ENCODE peak calls at places on chromosomes 11 and 22, in seven cellular contexts. One of them, this sample, is unnamed. For H3K4me1, the result is how much of the 10 kb centered on the place peaks cover.

GRCh38 chr22:43446037-43446803 is 34.4 kb downstream of the MPPED1 start:
- DNase-seq in pancreas: no peak
- DNase-seq in colonic mucosa: no peak
- DNase-seq in transverse colon: no peak
- DNase-seq in stomach: no peak
- DNase-seq in suprapubic skin: no peak
- DNase-seq in SK-N-SH: no peak
- DNase-seq in this sample: no peak

GRCh38 chr11:69122642-69123431 is 32.9 kb upstream of the SMIM38 start:
- DNase-seq in pancreas: peak
- DNase-seq in colonic mucosa: peak
- DNase-seq in transverse colon: peak
- DNase-seq in stomach: peak
- DNase-seq in suprapubic skin: peak
- DNase-seq in SK-N-SH: peak
- DNase-seq in this sample: no peak

GRCh38 chr11:9815486-9816136 is 151.7 kb downstream of the SWAP70 start:
- DNase-seq in pancreas: no peak
- DNase-seq in colonic mucosa: no peak
- DNase-seq in transverse colon: no peak
- DNase-seq in stomach: no peak
- DNase-seq in suprapubic skin: no peak
- DNase-seq in SK-N-SH: no peak
- DNase-seq in this sample: no peak

GRCh38 chr11:17976651-17977050 is 36.2 kb downstream of the SERGEF start:
- DNase-seq in pancreas: no peak
- DNase-seq in colonic mucosa: no peak
- DNase-seq in transverse colon: no peak
- DNase-seq in stomach: no peak
- DNase-seq in suprapubic skin: no peak
- DNase-seq in SK-N-SH: no peak
- DNase-seq in this sample: no peak

GRCh38 chr11:67272327-67273259 is 6.3 kb downstream of the GRK2 start:
- DNase-seq in pancreas: peak
- DNase-seq in colonic mucosa: no peak
- DNase-seq in transverse colon: peak
- DNase-seq in stomach: no peak
- DNase-seq in suprapubic skin: peak
- DNase-seq in SK-N-SH: no peak
- DNase-seq in this sample: peak

GRCh38 chr11:85953491-85954143 is 98.4 kb downstream of the CCDC83 start:
- DNase-seq in pancreas: no peak
- DNase-seq in colonic mucosa: no peak
- DNase-seq in transverse colon: no peak
- DNase-seq in stomach: no peak
- DNase-seq in suprapubic skin: no peak
- DNase-seq in SK-N-SH: no peak
- DNase-seq in this sample: no peak

GRCh38 chr11:114524122-114524521 is 35.6 kb downstream of the NXPE1 start:
- DNase-seq in pancreas: no peak
- DNase-seq in colonic mucosa: no peak
- DNase-seq in transverse colon: no peak
- DNase-seq in stomach: no peak
- DNase-seq in suprapubic skin: no peak
- DNase-seq in SK-N-SH: no peak
- DNase-seq in this sample: no peak

GRCh38 chr11:86408845-86409244 is 34.2 kb downstream of the CCDC81 start:
- DNase-seq in pancreas: no peak
- DNase-seq in colonic mucosa: no peak
- DNase-seq in transverse colon: no peak
- DNase-seq in stomach: no peak
- DNase-seq in suprapubic skin: no peak
- DNase-seq in SK-N-SH: no peak
- DNase-seq in this sample: no peak

GRCh38 chr22:45629469-45630089 is 42.1 kb upstream of the ATXN10 start:
- DNase-seq in pancreas: peak
- DNase-seq in colonic mucosa: no peak
- DNase-seq in transverse colon: no peak
- DNase-seq in stomach: no peak
- DNase-seq in suprapubic skin: no peak
- DNase-seq in SK-N-SH: peak
- DNase-seq in this sample: no peak

GRCh38 chr11:36948445-36949171 is 350.6 kb upstream of the RAG2 start:
- DNase-seq in pancreas: no peak
- DNase-seq in colonic mucosa: no peak
- DNase-seq in transverse colon: no peak
- DNase-seq in stomach: no peak
- DNase-seq in suprapubic skin: no peak
- DNase-seq in SK-N-SH: peak
- DNase-seq in this sample: no peak

GRCh38 chr22:28956506-28956905 is 73.1 kb downstream of the ZNRF3 start:
- DNase-seq in pancreas: no peak
- DNase-seq in colonic mucosa: no peak
- DNase-seq in transverse colon: no peak
- DNase-seq in stomach: no peak
- DNase-seq in suprapubic skin: no peak
- DNase-seq in SK-N-SH: no peak
- DNase-seq in this sample: no peak

GRCh38 chr11:120564573-120565301 is 53.2 kb downstream of the GRIK4 start:
- DNase-seq in pancreas: peak
- DNase-seq in colonic mucosa: no peak
- DNase-seq in transverse colon: no peak
- DNase-seq in stomach: no peak
- DNase-seq in suprapubic skin: no peak
- DNase-seq in SK-N-SH: peak
- DNase-seq in this sample: peak

GRCh38 chr22:47848384-47848920 is 1086.0 kb downstream of the TBC1D22A start:
- DNase-seq in pancreas: no peak
- DNase-seq in colonic mucosa: no peak
- DNase-seq in transverse colon: no peak
- DNase-seq in stomach: no peak
- DNase-seq in suprapubic skin: no peak
- DNase-seq in SK-N-SH: no peak
- DNase-seq in this sample: no peak

GRCh38 chr11:65742353-65742752 is 21.8 kb upstream of the RNASEH2C start:
- DNase-seq in pancreas: no peak
- DNase-seq in colonic mucosa: no peak
- DNase-seq in transverse colon: no peak
- DNase-seq in stomach: no peak
- DNase-seq in suprapubic skin: no peak
- DNase-seq in SK-N-SH: no peak
- DNase-seq in this sample: no peak

GRCh38 chr11:65927904-65928397 is 8.7 kb downstream of the DRAP1 start:
- DNase-seq in pancreas: no peak
- DNase-seq in colonic mucosa: peak
- DNase-seq in transverse colon: peak
- DNase-seq in stomach: peak
- DNase-seq in suprapubic skin: no peak
- DNase-seq in SK-N-SH: no peak
- DNase-seq in this sample: no peak

GRCh38 chr11:44574620-44575287 is 9.3 kb downstream of the CD82 start:
- DNase-seq in pancreas: no peak
- DNase-seq in colonic mucosa: no peak
- DNase-seq in transverse colon: no peak
- DNase-seq in stomach: peak
- DNase-seq in suprapubic skin: no peak
- DNase-seq in SK-N-SH: peak
- DNase-seq in this sample: no peak

GRCh38 chr11:68927280-68928107 is 23.8 kb downstream of the IGHMBP2 start:
- DNase-seq in pancreas: no peak
- DNase-seq in colonic mucosa: no peak
- DNase-seq in transverse colon: peak
- DNase-seq in stomach: peak
- DNase-seq in suprapubic skin: no peak
- DNase-seq in SK-N-SH: no peak
- DNase-seq in this sample: peak

GRCh38 chr11:26623076-26623666 is 51.1 kb upstream of the MUC15 start:
- DNase-seq in pancreas: no peak
- DNase-seq in colonic mucosa: no peak
- DNase-seq in transverse colon: no peak
- DNase-seq in stomach: no peak
- DNase-seq in suprapubic skin: no peak
- DNase-seq in SK-N-SH: no peak
- DNase-seq in this sample: no peak

GRCh38 chr11:100515087-100515486 is 172.0 kb upstream of the ARHGAP42 start:
- DNase-seq in pancreas: no peak
- DNase-seq in colonic mucosa: no peak
- DNase-seq in transverse colon: no peak
- DNase-seq in stomach: no peak
- DNase-seq in suprapubic skin: no peak
- DNase-seq in SK-N-SH: no peak
- DNase-seq in this sample: no peak

GRCh38 chr11:20566591-20567434 is 32.6 kb upstream of the SLC6A5 start:
- DNase-seq in pancreas: no peak
- DNase-seq in colonic mucosa: no peak
- DNase-seq in transverse colon: no peak
- DNase-seq in stomach: no peak
- DNase-seq in suprapubic skin: no peak
- DNase-seq in SK-N-SH: no peak
- DNase-seq in this sample: no peak

DNA sequence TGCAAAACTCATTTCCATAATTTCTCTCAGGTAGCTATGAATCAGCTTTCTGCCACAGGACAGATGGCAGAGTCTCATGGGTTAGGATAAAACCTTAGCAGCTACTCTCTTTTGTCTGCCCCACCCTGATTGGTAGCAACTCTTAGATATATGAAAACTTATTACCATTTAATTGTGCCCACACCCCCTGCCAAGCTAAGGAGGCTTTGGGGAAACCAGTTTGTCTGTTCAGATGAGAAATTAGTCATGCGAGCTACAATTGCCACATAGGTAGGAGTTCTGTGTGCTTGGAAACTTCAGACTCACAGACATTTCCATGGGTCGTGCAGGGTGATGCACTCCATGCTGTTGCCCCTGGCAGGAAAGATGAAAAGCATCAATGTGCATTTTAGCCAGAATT is 39.9 kb downstream of the CD44 start:
- DNase-seq in pancreas: no peak
- DNase-seq in colonic mucosa: no peak
- DNase-seq in transverse colon: no peak
- DNase-seq in stomach: no peak
- DNase-seq in suprapubic skin: no peak
- DNase-seq in SK-N-SH: no peak
- DNase-seq in this sample: no peak
- H3K4me3 ChIP-seq in pancreas: no peak
- H3K4me3 ChIP-seq in colonic mucosa: no peak
- H3K4me3 ChIP-seq in transverse colon: no peak
- H3K4me3 ChIP-seq in stomach: no peak
- H3K4me3 ChIP-seq in suprapubic skin: no peak
- H3K4me3 ChIP-seq in SK-N-SH: no peak
- H3K4me3 ChIP-seq in this sample: no peak

GRCh38 chr11:981764-982163 is 54.8 kb downstream of the MUC6 start:
- DNase-seq in pancreas: no peak
- DNase-seq in colonic mucosa: no peak
- DNase-seq in transverse colon: no peak
- DNase-seq in stomach: no peak
- DNase-seq in suprapubic skin: no peak
- DNase-seq in SK-N-SH: no peak
- DNase-seq in this sample: no peak

GRCh38 chr11:978781-979180 is 53.1 kb downstream of the AP2A2 start:
- DNase-seq in pancreas: no peak
- DNase-seq in colonic mucosa: no peak
- DNase-seq in transverse colon: no peak
- DNase-seq in stomach: no peak
- DNase-seq in suprapubic skin: no peak
- DNase-seq in SK-N-SH: no peak
- DNase-seq in this sample: no peak

GRCh38 chr11:984576-984975 is 51.9 kb downstream of the MUC6 start:
- DNase-seq in pancreas: no peak
- DNase-seq in colonic mucosa: no peak
- DNase-seq in transverse colon: no peak
- DNase-seq in stomach: no peak
- DNase-seq in suprapubic skin: no peak
- DNase-seq in SK-N-SH: no peak
- DNase-seq in this sample: no peak

GRCh38 chr11:978073-978720 is 52.5 kb downstream of the AP2A2 start:
- DNase-seq in pancreas: no peak
- DNase-seq in colonic mucosa: no peak
- DNase-seq in transverse colon: no peak
- DNase-seq in stomach: no peak
- DNase-seq in suprapubic skin: no peak
- DNase-seq in SK-N-SH: no peak
- DNase-seq in this sample: no peak

GRCh38 chr11:980438-981365 is 55.0 kb downstream of the AP2A2 start:
- DNase-seq in pancreas: no peak
- DNase-seq in colonic mucosa: no peak
- DNase-seq in transverse colon: no peak
- DNase-seq in stomach: peak
- DNase-seq in suprapubic skin: no peak
- DNase-seq in SK-N-SH: no peak
- DNase-seq in this sample: no peak
- TF ChIP-seq CTCF in pancreas: no peak
- TF ChIP-seq CTCF in colonic mucosa: no peak
- TF ChIP-seq CTCF in transverse colon: no peak
- TF ChIP-seq CTCF in stomach: no peak
- TF ChIP-seq CTCF in suprapubic skin: no peak
- TF ChIP-seq CTCF in SK-N-SH: no peak
- TF ChIP-seq CTCF in this sample: no peak

DNA sequence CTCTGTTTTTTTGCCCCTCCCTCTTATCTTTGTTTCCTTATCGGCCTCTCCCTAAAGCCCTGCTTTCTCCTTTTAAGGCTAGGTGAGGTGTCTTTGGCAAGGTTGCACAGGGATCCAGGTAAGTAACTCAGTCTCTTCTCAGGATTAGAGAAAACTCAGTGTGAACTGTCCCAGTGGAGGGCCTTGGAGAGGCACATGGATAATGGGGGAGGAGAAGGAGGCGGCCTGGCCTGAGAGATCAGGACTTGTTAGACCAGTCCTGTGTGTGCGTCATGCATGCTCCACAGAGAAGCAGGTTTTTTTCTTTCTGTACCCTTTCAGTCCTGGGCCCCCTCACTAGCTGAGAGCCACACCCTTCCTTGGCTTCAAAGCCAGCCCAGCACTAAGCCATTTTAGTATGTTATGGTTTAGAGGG is 19.9 kb downstream of the CTNND1 start:
- DNase-seq in pancreas: peak
- DNase-seq in colonic mucosa: peak
- DNase-seq in transverse colon: peak
- DNase-seq in stomach: peak
- DNase-seq in suprapubic skin: no peak
- DNase-seq in SK-N-SH: no peak
- DNase-seq in this sample: no peak
- H3K4me1 ChIP-seq in pancreas: half or more
- H3K4me1 ChIP-seq in colonic mucosa: half or more
- H3K4me1 ChIP-seq in transverse colon: half or more
- H3K4me1 ChIP-seq in stomach: half or more
- H3K4me1 ChIP-seq in suprapubic skin: half or more
- H3K4me1 ChIP-seq in SK-N-SH: under half
- H3K4me1 ChIP-seq in this sample: under half

DNA sequence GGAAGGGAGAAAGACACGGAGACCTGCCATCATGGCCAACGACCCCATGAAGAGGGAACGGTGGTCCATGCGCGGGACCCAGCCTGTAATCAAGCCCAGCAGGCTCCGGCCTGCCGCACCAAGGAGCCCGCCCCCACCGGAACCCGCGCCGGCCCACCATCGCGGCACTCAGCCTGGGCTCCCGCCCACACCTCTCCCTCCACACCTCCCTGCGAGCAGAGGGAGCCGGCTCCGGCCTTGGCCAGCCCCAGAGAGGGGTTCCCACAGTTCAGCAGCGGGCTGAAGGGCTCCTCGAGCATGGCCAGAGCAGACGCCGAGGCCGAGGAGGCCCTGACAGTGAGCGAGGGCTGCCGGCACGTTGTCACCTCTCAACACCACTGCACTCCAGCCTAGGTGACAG is 1302.8 kb upstream of the CNTN5 start:
- DNase-seq in pancreas: peak
- DNase-seq in colonic mucosa: no peak
- DNase-seq in transverse colon: no peak
- DNase-seq in stomach: no peak
- DNase-seq in suprapubic skin: no peak
- DNase-seq in SK-N-SH: no peak
- DNase-seq in this sample: no peak
- H3K4me3 ChIP-seq in pancreas: no peak
- H3K4me3 ChIP-seq in colonic mucosa: no peak
- H3K4me3 ChIP-seq in transverse colon: no peak
- H3K4me3 ChIP-seq in stomach: no peak
- H3K4me3 ChIP-seq in suprapubic skin: no peak
- H3K4me3 ChIP-seq in SK-N-SH: no peak
- H3K4me3 ChIP-seq in this sample: no peak